ENCODE peak calls at places on chromosomes 11 and 22, in six cellular contexts. N is A549, A is uterus, M is T-helper 1 cell, X is smooth muscle cell of the brain vasculature, B is neuronal stem cell. Y is an unnamed sample.

GRCh38 chr11:37948258-37948657 is 1350.2 kb upstream of the RAG2 start:
- DNase-seq in N (no peak), B (no peak), A (no peak), M (no peak), X (no peak), Y (no peak)

GRCh38 chr11:8089791-8090510 is 8.9 kb downstream of the TUB start:
- DNase-seq in X (no peak), A (peak), N (no peak), B (no peak), M (no peak), Y (no peak)

GRCh38 chr11:92473736-92474135 is 249.1 kb downstream of the FAT3 start:
- DNase-seq in N (no peak), A (no peak), M (no peak), X (no peak), B (no peak), Y (no peak)

GRCh38 chr11:102330226-102330625 is 12.9 kb downstream of the BIRC3 start:
- DNase-seq in X (no peak), B (no peak), N (no peak), A (no peak), M (no peak), Y (no peak)

GRCh38 chr11:41978951-41979350 is 519.5 kb upstream of the LRRC4C start:
- DNase-seq in X (no peak), A (no peak), N (no peak), M (no peak), B (no peak), Y (no peak)

GRCh38 chr11:74460481-74461154 is 6.7 kb downstream of the KCNE3 start:
- DNase-seq in X (no peak), M (no peak), N (no peak), B (no peak), A (no peak), Y (no peak)

GRCh38 chr11:15770798-15771414 is 585.4 kb downstream of the SOX6 start:
- DNase-seq in M (no peak), N (peak), A (peak), X (no peak), B (peak), Y (peak)

GRCh38 chr11:17927643-17928343 is 85.1 kb downstream of the SERGEF start:
- DNase-seq in M (no peak), N (no peak), X (no peak), B (no peak), A (no peak), Y (peak)

GRCh38 chr22:22720724-22721261 is 76.4 kb downstream of the GGTLC2 start:
- DNase-seq in A (no peak), X (no peak), M (no peak), B (no peak), N (no peak), Y (peak)

GRCh38 chr11:15276616-15277015 is 161.9 kb downstream of the INSC start:
- DNase-seq in M (no peak), A (no peak), N (no peak), B (peak), X (no peak), Y (peak)

GRCh38 chr11:13169709-13170108 is 107.9 kb upstream of the BMAL1 start:
- DNase-seq in N (no peak), A (no peak), X (peak), B (no peak), M (no peak), Y (no peak)

GRCh38 chr11:3124821-3125220 is 40.3 kb downstream of the OSBPL5 start:
- DNase-seq in X (no peak), A (peak), N (no peak), B (no peak), M (no peak), Y (no peak)

GRCh38 chr22:23086787-23087186 is 16.5 kb downstream of the GNAZ start:
- DNase-seq in N (no peak), X (no peak), A (no peak), B (no peak), M (no peak), Y (no peak)

GRCh38 chr22:17807571-17808410 is 33.5 kb upstream of the BID start:
- DNase-seq in X (no peak), B (no peak), M (no peak), N (no peak), A (no peak), Y (no peak)

GRCh38 chr11:95324826-95325225 is 93.8 kb upstream of the SESN3 start:
- DNase-seq in A (no peak), X (no peak), N (no peak), B (no peak), M (no peak), Y (no peak)

GRCh38 chr11:110093407-110094297 is 460 bp downstream of the ZC3H12C start:
- DNase-seq in X (no peak), N (no peak), M (no peak), A (peak), B (peak), Y (peak)

GRCh38 chr11:64007160-64007628 is 21.0 kb downstream of the OTUB1 start:
- DNase-seq in B (no peak), A (peak), X (no peak), M (no peak), N (peak), Y (no peak)

GRCh38 chr11:5658318-5658717 is 26.6 kb downstream of the TRIM5 start:
- DNase-seq in M (no peak), A (no peak), B (no peak), X (no peak), N (no peak), Y (no peak)

GRCh38 chr11:79167510-79168188 is 273.2 kb downstream of the TENM4 start:
- DNase-seq in M (no peak), N (no peak), B (no peak), X (no peak), A (no peak), Y (no peak)

GRCh38 chr11:12282676-12283075 is 94.7 kb upstream of the PARVA start:
- DNase-seq in B (no peak), A (no peak), M (no peak), N (no peak), X (no peak), Y (no peak)

GRCh38 chr11:11173316-11174025 is 179.6 kb downstream of the CSNK2A3 start:
- DNase-seq in B (no peak), M (no peak), A (no peak), X (no peak), N (no peak), Y (no peak)

GRCh38 chr22:19182472-19183157 is 4.1 kb upstream of the SLC25A1 start:
- DNase-seq in X (no peak), M (no peak), A (no peak), N (no peak), B (no peak), Y (no peak)

GRCh38 chr22:37751449-37752188 is 54.8 kb downstream of the TRIOBP start:
- DNase-seq in M (no peak), X (no peak), N (no peak), B (no peak), A (no peak), Y (no peak)

GRCh38 chr22:49965291-49966040 is 4.9 kb downstream of the PIM3 start:
- DNase-seq in X (no peak), B (no peak), N (no peak), A (peak), M (peak), Y (no peak)

Y was measured in cerebellar cortex.